ENCODE peak calls at places on chromosomes 4 and X, in seven cellular contexts. J, F, C, Q, A, P and W are unnamed samples.

GRCh38 chr4:3303840-3304715 is 11.3 kb downstream of the RGS12 start:
- DNase-seq in C (no peak), F (peak), P (no peak), J (no peak), A (peak), Q (no peak), W (no peak)

GRCh38 chr4:16667464-16667863 is 231.0 kb downstream of the LDB2 start:
- DNase-seq in Q (no peak), P (no peak), C (peak), A (no peak), J (no peak), F (no peak), W (no peak)

GRCh38 chr4:54986095-54986846 is 139.1 kb downstream of the KDR start:
- DNase-seq in Q (no peak), J (no peak), F (peak), A (no peak), C (no peak), P (no peak), W (no peak)

GRCh38 chr4:182975806-182976205 is 58.6 kb upstream of the DCTD start:
- DNase-seq in C (peak), Q (peak), J (peak), P (no peak), F (no peak), A (peak), W (no peak)

GRCh38 chrX:70476934-70477733 is 32.5 kb downstream of the DLG3 start:
- DNase-seq in J (no peak), A (no peak), C (peak), P (peak), Q (no peak), F (peak), W (no peak)

GRCh38 chr4:80540349-80540748 is 204.8 kb downstream of the CFAP299 start:
- DNase-seq in C (no peak), F (no peak), A (no peak), Q (no peak), J (no peak), P (no peak), W (no peak)

GRCh38 chrX:135974279-135974856 is 580 bp upstream of the MMGT1 start:
- DNase-seq in F (peak), J (peak), C (peak), Q (peak), A (peak), P (peak), W (peak)

GRCh38 chr4:105145059-105145912 is 1.4 kb upstream of the TET2 start:
- DNase-seq in F (no peak), C (no peak), A (no peak), J (peak), Q (peak), P (no peak), W (peak)

GRCh38 chrX:151100796-151101195 is 75.6 kb upstream of the GPR50 start:
- DNase-seq in A (no peak), C (no peak), Q (no peak), F (no peak), J (no peak), P (no peak), W (no peak)

GRCh38 chrX:104113237-104113965 is 1.1 kb downstream of the ZCCHC18 start:
- DNase-seq in Q (peak), C (peak), P (no peak), J (peak), F (peak), A (peak), W (peak)

GRCh38 chr4:185587444-185588161 is 52.3 kb upstream of the PDLIM3 start:
- DNase-seq in C (no peak), J (peak), Q (peak), P (no peak), A (no peak), F (peak), W (peak)

GRCh38 chr4:38728651-38729141 is 54.1 kb downstream of the TLR10 start:
- DNase-seq in Q (no peak), P (peak), C (no peak), F (peak), A (no peak), J (no peak), W (no peak)

GRCh38 chrX:149286940-149287349 is 218.2 kb downstream of the IDS start:
- DNase-seq in F (peak), J (peak), A (peak), P (no peak), Q (peak), C (peak), W (peak)

GRCh38 chr4:139232751-139233150 is 47.3 kb downstream of the MGARP start:
- DNase-seq in Q (no peak), A (no peak), F (no peak), P (no peak), C (no peak), J (no peak), W (no peak)

GRCh38 chr4:33715996-33716395 is 2528.3 kb downstream of the ARAP2 start:
- DNase-seq in Q (no peak), J (no peak), C (peak), P (no peak), A (peak), F (no peak), W (no peak)

GRCh38 chr4:177489847-177490246 is 47.6 kb upstream of the AGA start:
- DNase-seq in F (no peak), Q (no peak), P (no peak), A (no peak), J (no peak), C (no peak), W (no peak)

GRCh38 chrX:73943900-73944581 is 359.9 kb upstream of the ZCCHC13 start:
- DNase-seq in C (peak), A (peak), P (peak), J (peak), Q (peak), F (peak), W (peak)

GRCh38 chrX:45006002-45006800 is 133.2 kb downstream of the KDM6A start:
- DNase-seq in F (peak), A (no peak), Q (no peak), C (no peak), J (no peak), P (no peak), W (no peak)

GRCh38 chr4:41155194-41155830 is 59.0 kb downstream of the APBB2 start:
- DNase-seq in A (no peak), F (no peak), P (no peak), C (peak), Q (no peak), J (no peak), W (no peak)

GRCh38 chr4:184324939-184325477 is 107.3 kb upstream of the ENPP6 start:
- DNase-seq in J (no peak), A (no peak), F (no peak), Q (no peak), C (no peak), P (no peak), W (no peak)

GRCh38 chr4:167233523-167234387 is 539 bp downstream of the SPOCK3 start:
- DNase-seq in A (peak), P (no peak), Q (peak), F (peak), J (peak), C (peak), W (no peak)

GRCh38 chrX:68422478-68422877 is 10.8 kb downstream of the OPHN1 start:
- DNase-seq in Q (no peak), A (no peak), F (no peak), P (no peak), C (no peak), J (no peak), W (no peak)

GRCh38 chrX:15574017-15574416 is 26.7 kb downstream of the ACE2 start:
- DNase-seq in P (no peak), Q (no peak), J (no peak), F (no peak), A (no peak), C (no peak), W (no peak)

GRCh38 chr4:135492439-135492838 is 1290.8 kb upstream of the PABPC4L start:
- DNase-seq in P (no peak), J (no peak), C (no peak), F (no peak), A (no peak), Q (no peak), W (no peak)

GRCh38 chr4:10015140-10015753 is 6.0 kb downstream of the SLC2A9 start:
- DNase-seq in A (peak), Q (no peak), F (peak), C (peak), J (peak), P (no peak), W (peak)

GRCh38 chrX:98379134-98379533 is 1495.4 kb downstream of the RPA4 start:
- DNase-seq in Q (no peak), C (no peak), J (no peak), P (no peak), F (no peak), A (no peak), W (no peak)

GRCh38 chrX:99603076-99603814 is 806.8 kb downstream of the PCDH19 start:
- DNase-seq in P (no peak), F (no peak), Q (no peak), J (no peak), C (no peak), A (no peak), W (no peak)

GRCh38 chrX:86137071-86137470 is 11.2 kb upstream of the DACH2 start:
- DNase-seq in F (no peak), A (no peak), C (no peak), J (no peak), P (no peak), Q (no peak), W (no peak)

GRCh38 chrX:50910685-50911176 is at the start of gene BMP15:
- DNase-seq in P (no peak), Q (no peak), J (no peak), A (no peak), F (no peak), C (no peak), W (no peak)

GRCh38 chrX:17654116-17654515 is 83.2 kb upstream of the SCML1 start:
- DNase-seq in C (no peak), P (no peak), J (peak), F (no peak), A (no peak), Q (no peak), W (no peak)

GRCh38 chrX:124555036-124555595 is 208.8 kb downstream of the SH2D1A start:
- DNase-seq in Q (no peak), A (no peak), P (no peak), F (no peak), C (peak), J (no peak), W (no peak)

GRCh38 chr4:120718979-120719566 is 203.5 kb downstream of the PRDM5 start:
- DNase-seq in J (peak), A (peak), P (no peak), Q (no peak), C (peak), F (no peak), W (peak)

GRCh38 chr4:48635310-48635709 is 144.8 kb downstream of the FRYL start:
- DNase-seq in P (no peak), A (no peak), J (peak), F (no peak), C (no peak), Q (no peak), W (no peak)

GRCh38 chr4:158015241-158015640 is 157.6 kb downstream of the GASK1B start:
- DNase-seq in J (no peak), P (no peak), F (no peak), Q (no peak), C (peak), A (no peak), W (no peak)

GRCh38 chr4:78610546-78611214 is 59.1 kb downstream of the ANXA3 start:
- DNase-seq in P (no peak), A (no peak), Q (no peak), J (no peak), C (peak), F (no peak), W (no peak)

GRCh38 chrX:139831689-139832456 is 101.0 kb downstream of the ATP11C start:
- DNase-seq in P (no peak), J (peak), F (no peak), A (no peak), C (peak), Q (no peak), W (no peak)

GRCh38 chrX:24513416-24513815 is 48.3 kb downstream of the PDK3 start:
- DNase-seq in Q (peak), C (no peak), J (peak), A (no peak), F (no peak), P (no peak), W (peak)

DNA sequence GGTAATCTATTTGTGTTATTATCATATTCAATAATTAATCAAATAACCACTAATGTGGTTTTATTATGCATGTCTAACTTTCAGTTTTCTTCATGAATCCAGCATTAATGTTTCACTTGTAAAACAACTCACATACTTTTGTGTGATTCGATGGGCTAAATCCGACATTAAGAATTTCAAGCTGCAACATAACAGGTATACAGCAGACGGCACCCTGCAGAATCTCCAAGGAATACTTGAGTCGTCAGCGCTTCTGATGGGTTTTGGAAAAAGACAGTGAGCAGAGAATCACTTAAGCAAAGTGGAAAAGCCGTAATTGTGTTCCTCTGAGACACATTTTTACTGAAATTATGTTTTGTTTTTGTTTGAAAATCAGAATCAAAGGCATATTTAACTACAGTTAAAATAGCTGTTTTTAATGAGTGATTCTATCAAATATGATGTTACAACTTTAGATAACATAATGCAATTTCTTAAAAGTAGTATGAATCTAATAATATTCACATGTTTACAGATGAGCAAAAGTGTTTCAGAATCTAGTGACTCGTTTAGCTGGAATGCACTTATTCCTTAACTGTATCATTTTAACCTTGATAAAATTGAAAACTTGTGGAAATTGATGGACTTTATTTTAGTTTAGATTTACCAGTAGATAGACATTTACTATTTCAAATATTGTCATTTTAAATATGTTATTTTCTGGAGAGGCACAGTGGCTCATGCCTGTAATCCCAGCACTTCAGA is 514.8 kb downstream of the CCSER1 start:
- DNase-seq in J (no peak), Q (no peak), C (no peak), A (no peak), F (no peak), P (no peak), W (no peak)
- TF ChIP-seq CTCF in J (no peak), Q (no peak), C (no peak), A (no peak), F (peak), P (no peak), W (no peak)

DNA sequence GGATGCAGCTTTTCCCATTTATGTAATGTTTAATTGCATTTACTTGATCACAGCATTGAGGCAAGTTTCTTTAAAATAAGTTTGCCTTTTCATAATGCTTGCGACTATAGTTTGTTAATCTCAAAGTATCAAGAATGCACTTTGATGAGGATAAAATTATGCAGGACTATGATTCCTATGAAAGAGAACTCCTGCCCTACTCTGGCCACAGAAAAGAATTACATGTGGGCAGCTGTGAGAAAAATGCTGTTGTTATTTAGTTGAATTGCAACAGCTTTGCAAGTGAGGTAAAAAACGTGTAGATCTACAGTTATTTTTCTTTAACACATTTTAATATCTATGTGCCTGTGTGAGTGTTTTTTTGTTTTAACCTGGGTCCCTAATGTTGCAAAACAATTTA is 12.5 kb upstream of the OSTC start:
- DNase-seq in F (no peak), P (no peak), C (peak), A (no peak), Q (no peak), J (no peak), W (no peak)
- TF ChIP-seq CTCF in F (peak), P (no peak), C (peak), A (peak), Q (no peak), J (no peak), W (no peak)

GRCh38 chrX:19863237-19864223 is 23.9 kb downstream of the SH3KBP1 start:
- DNase-seq in A (no peak), P (no peak), Q (no peak), F (no peak), C (no peak), J (peak), W (no peak)
- TF ChIP-seq CTCF in A (no peak), P (no peak), Q (no peak), F (no peak), C (no peak), J (no peak), W (no peak)

DNA sequence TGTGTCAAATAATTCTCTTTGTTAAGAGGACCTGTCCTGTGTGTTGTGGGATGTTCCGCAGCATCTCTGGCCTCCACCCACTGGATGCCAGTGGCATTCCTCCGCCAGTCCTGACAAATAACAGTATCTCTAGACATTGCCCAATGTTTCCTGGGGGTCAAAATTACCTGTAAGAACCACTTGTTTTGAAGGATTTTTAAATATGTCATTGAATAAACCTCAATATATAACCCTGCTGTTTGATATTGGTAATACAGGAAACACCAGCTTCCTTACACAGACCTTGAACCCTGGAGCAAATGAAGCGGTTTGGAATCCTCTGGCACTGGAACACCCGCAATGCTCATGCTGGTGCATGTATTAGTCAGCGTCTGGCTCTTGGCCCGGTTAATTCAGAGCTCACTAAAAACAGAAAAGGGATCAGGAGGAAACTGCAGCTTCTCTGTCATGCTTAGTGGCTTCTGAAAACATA is 101.3 kb downstream of the TBL1X start:
- DNase-seq in Q (no peak), J (peak), C (peak), F (no peak), A (no peak), P (peak), W (no peak)
- TF ChIP-seq CTCF in Q (no peak), J (no peak), C (no peak), F (no peak), A (peak), P (no peak), W (no peak)

DNA sequence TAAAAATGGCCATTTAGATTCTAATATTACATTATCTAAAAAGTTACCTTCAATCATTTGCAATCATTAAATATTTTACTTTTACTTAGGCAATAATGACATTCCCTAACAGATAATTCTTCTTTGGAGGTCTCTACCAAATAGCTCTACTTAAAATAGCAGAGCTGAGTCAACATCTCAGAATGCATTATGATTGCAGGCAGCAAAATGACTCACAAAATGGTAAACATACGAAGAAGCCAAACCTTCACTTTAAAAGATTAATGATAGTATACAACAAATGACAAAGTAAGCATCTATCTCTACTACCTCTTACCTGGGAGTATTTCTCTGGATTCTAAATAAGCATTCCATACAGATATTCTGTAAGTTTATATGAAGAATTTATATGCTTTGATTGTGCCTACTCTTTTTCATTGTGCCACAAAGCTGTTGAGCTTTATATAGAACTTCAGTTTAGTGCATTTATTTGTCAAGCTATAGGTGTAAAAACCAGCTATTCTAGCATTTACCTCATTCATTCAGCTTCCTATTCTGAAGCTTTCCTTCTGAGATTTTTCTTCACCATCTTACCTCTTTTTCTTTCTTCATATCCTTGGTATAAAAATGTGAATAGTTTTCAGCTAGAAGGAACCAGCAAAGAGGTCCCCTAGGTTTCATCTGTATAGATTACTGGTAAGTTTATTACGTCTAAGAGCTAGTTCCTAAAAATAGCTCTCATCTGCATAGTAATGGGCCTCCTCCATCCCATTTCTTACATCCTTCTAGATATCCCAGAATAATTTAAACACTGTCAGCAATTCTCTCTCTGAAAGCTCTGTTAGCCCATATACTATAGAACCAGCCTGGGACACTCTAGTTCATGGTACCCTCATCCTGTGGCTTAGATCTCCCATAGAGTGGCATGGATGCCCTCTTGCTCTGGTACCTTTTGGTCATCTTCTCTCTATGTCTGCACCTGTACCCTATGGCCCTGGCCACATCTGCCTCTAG is 17.2 kb upstream of the SPCS3 start:
- DNase-seq in A (no peak), J (no peak), P (no peak), Q (no peak), C (peak), F (no peak), W (no peak)
- TF ChIP-seq CTCF in A (no peak), J (no peak), P (no peak), Q (no peak), C (no peak), F (no peak), W (no peak)

GRCh38 chrX:57817302-57817701 is 93.0 kb downstream of the ZXDA start:
- DNase-seq in C (peak), F (no peak), A (no peak), J (no peak), Q (no peak), P (no peak), W (no peak)
- TF ChIP-seq CTCF in C (peak), F (peak), A (peak), J (peak), Q (peak), P (no peak), W (peak)